ENCODE peak calls at places on chromosomes 1 and 21, in four cellular contexts. One of them, this sample, is unnamed.

GRCh38 chr1:227299688-227300087 is 18.6 kb downstream of the CDC42BPA start:
- DNase-seq in nephron progenitor cell: no peak
- DNase-seq in HCEC 1CT: peak; percentile 63
- DNase-seq in substantia nigra: no peak
- DNase-seq in this sample: no peak

GRCh38 chr21:33152228-33153130 is 77.3 kb upstream of the IFNAR2 start:
- DNase-seq in substantia nigra: peak; percentile 2
- DNase-seq in nephron progenitor cell: peak; percentile 20
- DNase-seq in HCEC 1CT: no peak
- DNase-seq in this sample: no peak

GRCh38 chr1:228101614-228101993 is 1.5 kb downstream of the C1orf35 start:
- DNase-seq in substantia nigra: no peak
- DNase-seq in nephron progenitor cell: no peak
- DNase-seq in HCEC 1CT: no peak
- DNase-seq in this sample: no peak

GRCh38 chr1:220810179-220810653 is 23.5 kb downstream of the MTARC1 start:
- DNase-seq in HCEC 1CT: peak; percentile 69
- DNase-seq in substantia nigra: no peak
- DNase-seq in nephron progenitor cell: peak; percentile 81
- DNase-seq in this sample: peak; percentile 38

GRCh38 chr1:227092054-227092453 is 152.0 kb downstream of the COQ8A start:
- DNase-seq in HCEC 1CT: no peak
- DNase-seq in substantia nigra: no peak
- DNase-seq in nephron progenitor cell: no peak
- DNase-seq in this sample: no peak

GRCh38 chr1:24897263-24898151 is 32.6 kb downstream of the RUNX3 start:
- DNase-seq in HCEC 1CT: no peak
- DNase-seq in nephron progenitor cell: no peak
- DNase-seq in substantia nigra: no peak
- DNase-seq in this sample: no peak

GRCh38 chr1:227357229-227358078 is 39.2 kb upstream of the CDC42BPA start:
- DNase-seq in HCEC 1CT: peak; percentile 88
- DNase-seq in substantia nigra: no peak
- DNase-seq in nephron progenitor cell: peak; percentile 3
- DNase-seq in this sample: no peak

GRCh38 chr1:220278991-220279390 is 6.7 kb upstream of the RAB3GAP2 start:
- DNase-seq in substantia nigra: no peak
- DNase-seq in nephron progenitor cell: no peak
- DNase-seq in HCEC 1CT: peak; percentile 45
- DNase-seq in this sample: no peak

GRCh38 chr1:97929874-97930465 is 9.1 kb upstream of the DPYD start:
- DNase-seq in substantia nigra: no peak
- DNase-seq in nephron progenitor cell: no peak
- DNase-seq in HCEC 1CT: no peak
- DNase-seq in this sample: no peak

GRCh38 chr1:83075107-83075506 is 923.8 kb downstream of the TTLL7 start:
- DNase-seq in substantia nigra: no peak
- DNase-seq in HCEC 1CT: no peak
- DNase-seq in nephron progenitor cell: no peak
- DNase-seq in this sample: no peak